ENCODE peak calls at places on chromosomes 12 and 14, in four cellular contexts. One of them, this sample, is unnamed.

GRCh38 chr12:9064201-9064814 is 51.4 kb downstream of the A2M start:
- DNase-seq in brain microvascular endothelial cell: peak; percentile 22
- DNase-seq in HCT116: peak; percentile 42
- DNase-seq in SK-N-SH: peak; percentile 86
- DNase-seq in this sample: peak; percentile 20

GRCh38 chr12:97555547-97556200 is 93.1 kb downstream of the RMST start:
- DNase-seq in brain microvascular endothelial cell: no peak
- DNase-seq in HCT116: no peak
- DNase-seq in SK-N-SH: no peak
- DNase-seq in this sample: no peak

GRCh38 chr12:69151254-69151751 is 88.1 kb upstream of the CPSF6 start:
- DNase-seq in brain microvascular endothelial cell: no peak
- DNase-seq in SK-N-SH: no peak
- DNase-seq in HCT116: no peak
- DNase-seq in this sample: no peak

GRCh38 chr12:119069029-119069731 is 87.8 kb downstream of the SRRM4 start:
- DNase-seq in HCT116: no peak
- DNase-seq in SK-N-SH: no peak
- DNase-seq in brain microvascular endothelial cell: no peak
- DNase-seq in this sample: no peak

GRCh38 chr12:79451988-79452387 is 238.8 kb downstream of the PAWR start:
- DNase-seq in brain microvascular endothelial cell: peak; percentile 97
- DNase-seq in SK-N-SH: peak; percentile 23
- DNase-seq in HCT116: no peak
- DNase-seq in this sample: peak; percentile 97

GRCh38 chr12:113852695-113853490 is 113.2 kb downstream of the RBM19 start:
- DNase-seq in SK-N-SH: no peak
- DNase-seq in HCT116: no peak
- DNase-seq in brain microvascular endothelial cell: no peak
- DNase-seq in this sample: no peak

GRCh38 chr12:95208678-95209077 is 8.6 kb downstream of the FGD6 start:
- DNase-seq in brain microvascular endothelial cell: no peak
- DNase-seq in SK-N-SH: no peak
- DNase-seq in HCT116: no peak
- DNase-seq in this sample: no peak

GRCh38 chr12:112349440-112349839 is 32.8 kb downstream of the HECTD4 start:
- DNase-seq in HCT116: no peak
- DNase-seq in SK-N-SH: peak; percentile 31
- DNase-seq in brain microvascular endothelial cell: no peak
- DNase-seq in this sample: no peak

GRCh38 chr12:12837025-12837872 is 24.1 kb downstream of the DDX47 start:
- DNase-seq in HCT116: peak; percentile 67
- DNase-seq in brain microvascular endothelial cell: peak; percentile 79
- DNase-seq in SK-N-SH: peak; percentile 66
- DNase-seq in this sample: peak; percentile 90

GRCh38 chr14:33851366-33851765 is 99.5 kb downstream of the EGLN3 start:
- DNase-seq in brain microvascular endothelial cell: no peak
- DNase-seq in HCT116: no peak
- DNase-seq in SK-N-SH: no peak
- DNase-seq in this sample: no peak

GRCh38 chr12:48977290-48978281 is 536 bp upstream of the WNT1 start:
- DNase-seq in brain microvascular endothelial cell: peak; percentile 66
- DNase-seq in HCT116: no peak
- DNase-seq in SK-N-SH: peak; percentile 91
- DNase-seq in this sample: no peak

GRCh38 chr14:59511916-59512530 is 27.7 kb downstream of the JKAMP start:
- DNase-seq in SK-N-SH: peak; percentile 61
- DNase-seq in HCT116: no peak
- DNase-seq in brain microvascular endothelial cell: no peak
- DNase-seq in this sample: no peak

GRCh38 chr12:100289011-100289410 is 22.0 kb downstream of the SCYL2 start:
- DNase-seq in brain microvascular endothelial cell: no peak
- DNase-seq in SK-N-SH: no peak
- DNase-seq in HCT116: no peak
- DNase-seq in this sample: no peak

GRCh38 chr12:27246774-27247173 is 2.7 kb downstream of the STK38L start:
- DNase-seq in brain microvascular endothelial cell: no peak
- DNase-seq in HCT116: no peak
- DNase-seq in SK-N-SH: no peak
- DNase-seq in this sample: no peak

GRCh38 chr14:24385524-24385923 is 13.3 kb upstream of the NYNRIN start:
- DNase-seq in SK-N-SH: no peak
- DNase-seq in brain microvascular endothelial cell: no peak
- DNase-seq in HCT116: no peak
- DNase-seq in this sample: no peak

GRCh38 chr12:20044836-20045235 is 323.5 kb upstream of the PDE3A start:
- DNase-seq in SK-N-SH: peak; percentile 10
- DNase-seq in HCT116: no peak
- DNase-seq in brain microvascular endothelial cell: peak; percentile 11
- DNase-seq in this sample: peak; percentile 16

GRCh38 chr14:95296595-95297365 is 22.9 kb downstream of the CLMN start:
- DNase-seq in brain microvascular endothelial cell: no peak
- DNase-seq in SK-N-SH: no peak
- DNase-seq in HCT116: no peak
- DNase-seq in this sample: no peak

DNA sequence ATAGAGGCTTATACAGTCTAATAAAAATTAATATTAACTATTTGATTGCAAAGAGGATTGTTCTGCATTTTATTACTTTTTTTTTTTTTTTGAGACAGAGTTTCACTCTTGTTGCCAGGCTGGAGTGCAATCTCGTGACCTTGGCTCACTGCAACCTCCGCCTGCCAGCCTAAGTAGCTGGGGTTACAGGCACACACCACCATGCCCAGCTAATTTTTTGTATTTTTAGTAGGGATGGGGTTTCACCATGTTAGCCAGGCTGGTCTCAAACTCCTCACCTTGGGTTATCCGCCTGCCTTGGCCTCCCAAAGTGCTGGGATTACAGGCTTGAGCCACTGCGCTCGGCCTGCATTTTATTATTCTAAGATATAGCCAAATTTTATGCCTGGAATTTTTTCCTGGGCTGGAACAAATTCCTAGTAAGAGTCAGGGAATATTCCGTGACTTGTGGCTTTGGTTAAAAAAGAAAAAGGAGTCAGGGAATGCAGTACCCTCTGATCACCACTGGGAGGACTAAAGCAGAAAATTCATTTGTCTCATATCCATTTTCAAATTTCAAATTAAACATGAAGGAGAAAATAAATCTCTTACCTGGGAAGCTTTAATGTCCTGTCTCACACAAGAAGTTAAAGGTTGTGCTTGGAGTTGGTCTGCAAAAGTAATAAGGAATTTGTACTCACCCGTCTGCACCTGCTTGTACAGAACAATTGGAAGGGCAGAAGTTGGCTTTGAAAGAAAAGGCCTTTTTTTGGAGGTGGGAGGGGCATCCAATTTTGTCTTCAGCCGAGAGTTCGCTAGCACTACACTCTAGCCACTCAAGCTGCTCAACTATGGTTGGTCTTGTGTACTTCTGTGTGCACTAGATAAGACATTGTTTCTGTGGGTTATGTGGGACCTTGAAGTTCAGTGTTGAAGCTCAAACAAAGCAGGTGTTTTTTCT is 8.7 kb downstream of the MARK3 start:
- DNase-seq in HCT116: no peak
- DNase-seq in SK-N-SH: peak; percentile 50
- DNase-seq in brain microvascular endothelial cell: no peak
- DNase-seq in this sample: peak; percentile 70
- TF ChIP-seq CTCF in HCT116: peak; percentile 68
- TF ChIP-seq CTCF in SK-N-SH: peak; percentile 79
- TF ChIP-seq CTCF in brain microvascular endothelial cell: peak; percentile 70
- TF ChIP-seq CTCF in this sample: peak; percentile 67

GRCh38 chr14:52961060-52961639 is 10.3 kb upstream of the FERMT2 start:
- DNase-seq in HCT116: peak; percentile 58
- DNase-seq in SK-N-SH: peak; percentile 63
- DNase-seq in brain microvascular endothelial cell: peak; percentile 65
- DNase-seq in this sample: peak; percentile 70
- TF ChIP-seq CTCF in HCT116: peak; percentile 69
- TF ChIP-seq CTCF in SK-N-SH: peak; percentile 71
- TF ChIP-seq CTCF in brain microvascular endothelial cell: peak; percentile 81
- TF ChIP-seq CTCF in this sample: peak; percentile 58

GRCh38 chr12:1630827-1631591 is 2.0 kb downstream of the WNT5B start:
- DNase-seq in brain microvascular endothelial cell: peak; percentile 55
- DNase-seq in SK-N-SH: peak; percentile 49
- DNase-seq in HCT116: no peak
- DNase-seq in this sample: no peak
- TF ChIP-seq CTCF in brain microvascular endothelial cell: peak; percentile 50
- TF ChIP-seq CTCF in SK-N-SH: no peak
- TF ChIP-seq CTCF in HCT116: no peak
- TF ChIP-seq CTCF in this sample: no peak

GRCh38 chr12:43912851-43913250 is 77.0 kb downstream of the TMEM117 start:
- DNase-seq in SK-N-SH: peak; percentile 8
- DNase-seq in HCT116: no peak
- DNase-seq in brain microvascular endothelial cell: no peak
- DNase-seq in this sample: no peak
- TF ChIP-seq CTCF in SK-N-SH: no peak
- TF ChIP-seq CTCF in HCT116: no peak
- TF ChIP-seq CTCF in brain microvascular endothelial cell: no peak
- TF ChIP-seq CTCF in this sample: no peak

DNA sequence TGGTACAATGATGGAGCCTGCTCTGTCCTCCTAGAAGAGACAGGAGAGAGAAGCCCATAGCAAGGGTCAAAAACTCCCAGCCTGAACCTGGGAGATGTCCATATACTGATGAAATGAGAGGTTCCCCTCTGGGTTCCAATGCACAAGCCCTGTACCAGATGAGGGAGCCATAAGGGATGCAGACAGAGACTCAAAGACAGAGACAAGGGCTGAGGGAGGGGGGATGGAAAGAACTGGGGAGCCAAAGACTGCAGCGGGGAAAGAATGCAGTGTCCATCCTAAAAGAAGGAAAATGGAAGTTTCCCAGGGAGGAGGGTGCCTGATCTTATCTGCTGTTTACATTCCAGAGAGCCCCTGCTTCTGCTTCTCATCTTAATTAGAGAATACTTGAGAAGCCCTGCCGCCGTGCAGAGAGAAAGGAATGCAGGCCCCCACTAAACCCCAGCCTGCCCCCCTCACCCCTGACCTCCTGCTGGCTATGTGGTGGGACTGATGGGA is 27.7 kb downstream of the KRT18 start:
- DNase-seq in brain microvascular endothelial cell: peak; percentile 13
- DNase-seq in HCT116: no peak
- DNase-seq in SK-N-SH: no peak
- DNase-seq in this sample: no peak
- TF ChIP-seq CTCF in brain microvascular endothelial cell: no peak
- TF ChIP-seq CTCF in HCT116: no peak
- TF ChIP-seq CTCF in SK-N-SH: no peak
- TF ChIP-seq CTCF in this sample: no peak

GRCh38 chr14:89697281-89698060 is 257.1 kb downstream of the EFCAB11 start:
- DNase-seq in SK-N-SH: no peak
- DNase-seq in HCT116: no peak
- DNase-seq in brain microvascular endothelial cell: no peak
- DNase-seq in this sample: no peak
- TF ChIP-seq CTCF in SK-N-SH: no peak
- TF ChIP-seq CTCF in HCT116: no peak
- TF ChIP-seq CTCF in brain microvascular endothelial cell: no peak
- TF ChIP-seq CTCF in this sample: no peak

GRCh38 chr14:61153436-61153835 is 127.7 kb downstream of the TMEM30B start:
- DNase-seq in SK-N-SH: peak; percentile 33
- DNase-seq in brain microvascular endothelial cell: no peak
- DNase-seq in HCT116: no peak
- DNase-seq in this sample: peak; percentile 26
- TF ChIP-seq CTCF in SK-N-SH: no peak
- TF ChIP-seq CTCF in brain microvascular endothelial cell: no peak
- TF ChIP-seq CTCF in HCT116: no peak
- TF ChIP-seq CTCF in this sample: no peak

GRCh38 chr14:21496453-21496852 is 14.7 kb downstream of the METTL3 start:
- DNase-seq in HCT116: no peak
- DNase-seq in SK-N-SH: no peak
- DNase-seq in brain microvascular endothelial cell: peak; percentile 12
- DNase-seq in this sample: peak; percentile 28
- TF ChIP-seq CTCF in HCT116: no peak
- TF ChIP-seq CTCF in SK-N-SH: no peak
- TF ChIP-seq CTCF in brain microvascular endothelial cell: no peak
- TF ChIP-seq CTCF in this sample: no peak

GRCh38 chr14:44846232-44846824 is 115.4 kb downstream of the KLHL28 start:
- DNase-seq in SK-N-SH: peak; percentile 13
- DNase-seq in brain microvascular endothelial cell: peak; percentile 28
- DNase-seq in HCT116: peak; percentile 28
- DNase-seq in this sample: peak; percentile 10
- TF ChIP-seq CTCF in SK-N-SH: peak; percentile 78
- TF ChIP-seq CTCF in brain microvascular endothelial cell: peak; percentile 77
- TF ChIP-seq CTCF in HCT116: peak; percentile 79
- TF ChIP-seq CTCF in this sample: peak; percentile 88